ENCODE peak calls at places on chromosomes 5 and 9, in six cellular contexts. D, M, Q, N, G and H are unnamed samples.

GRCh38 chr5:171596391-171596878 is 177.0 kb downstream of the FGF18 start:
- DNase-seq in D (no peak), M (peak; percentile 81), Q (no peak), N (no peak), G (no peak), H (no peak)

GRCh38 chr9:134179595-134179917 is 15.2 kb upstream of the RNU6ATAC start:
- DNase-seq in D (no peak), M (no peak), Q (no peak), N (no peak), G (no peak), H (no peak)

GRCh38 chr9:5375790-5376477 is 36.3 kb upstream of the RLN1 start:
- DNase-seq in D (no peak), M (peak; percentile 10), Q (no peak), N (peak; percentile 13), G (peak; percentile 19), H (no peak)

GRCh38 chr5:141172381-141173204 is at the start of gene PCDHB7:
- DNase-seq in D (no peak), M (peak; percentile 8), Q (no peak), N (no peak), G (no peak), H (no peak)

GRCh38 chr5:150649108-150649827 is 8.8 kb downstream of the SYNPO start:
- DNase-seq in D (no peak), M (no peak), Q (no peak), N (no peak), G (no peak), H (no peak)

GRCh38 chr5:178487911-178488310 is 102.3 kb downstream of the COL23A1 start:
- DNase-seq in D (peak; percentile 71), M (no peak), Q (no peak), N (no peak), G (no peak), H (no peak)

GRCh38 chr9:76027426-76027825 is 137.0 kb downstream of the PCSK5 start:
- DNase-seq in D (no peak), M (peak; percentile 18), Q (no peak), N (no peak), G (peak; percentile 50), H (no peak)

GRCh38 chr5:158236511-158237335 is 377.8 kb upstream of the CLINT1 start:
- DNase-seq in D (no peak), M (peak; percentile 9), Q (no peak), N (no peak), G (no peak), H (no peak)

GRCh38 chr5:83034036-83034435 is 43.2 kb downstream of the TMEM167A start:
- DNase-seq in D (no peak), M (no peak), Q (no peak), N (no peak), G (no peak), H (no peak)

GRCh38 chr5:94746731-94747124 is 128.3 kb downstream of the SLF1 start:
- DNase-seq in D (no peak), M (peak; percentile 53), Q (no peak), N (no peak), G (no peak), H (peak; percentile 75)

GRCh38 chr9:131627326-131627845 is 82.1 kb downstream of the PRRT1B start:
- DNase-seq in D (no peak), M (peak; percentile 89), Q (no peak), N (peak; percentile 29), G (no peak), H (no peak)

GRCh38 chr5:57841671-57842375 is 359.2 kb upstream of the ACTBL2 start:
- DNase-seq in D (no peak), M (peak; percentile 97), Q (no peak), N (no peak), G (no peak), H (no peak)

GRCh38 chr9:113579270-113580040 is 115.9 kb downstream of the RGS3 start:
- DNase-seq in D (no peak), M (peak; percentile 58), Q (peak; percentile 41), N (peak; percentile 50), G (peak; percentile 15), H (peak; percentile 76)

GRCh38 chr5:169637856-169638190 is 748 bp downstream of the DOCK2 start:
- DNase-seq in D (no peak), M (no peak), Q (peak; percentile 76), N (peak; percentile 61), G (peak; percentile 76), H (peak; percentile 86)

GRCh38 chr9:129834489-129835127 is 467 bp downstream of the C9orf78 start:
- DNase-seq in D (no peak), M (no peak), Q (peak; percentile 55), N (peak; percentile 46), G (peak; percentile 54), H (peak; percentile 34)

GRCh38 chr9:95666785-95667155 is 150.0 kb upstream of the PTCH1 start:
- DNase-seq in D (no peak), M (no peak), Q (no peak), N (no peak), G (no peak), H (no peak)